ENCODE peak calls at places on chromosomes 7 and 10, in four cellular contexts. One of them, this sample, is unnamed.

GRCh38 chr10:66782144-66782543 is 143.7 kb upstream of the LRRTM3 start:
- DNase-seq in Daoy: no peak
- DNase-seq in right atrium auricular region: no peak
- DNase-seq in SJCRH30: no peak
- DNase-seq in this sample: no peak

GRCh38 chr10:100828744-100829102 is 83.3 kb downstream of the PAX2 start:
- DNase-seq in Daoy: peak
- DNase-seq in right atrium auricular region: no peak
- DNase-seq in SJCRH30: no peak
- DNase-seq in this sample: no peak

GRCh38 chr10:123154943-123155505 is 822 bp downstream of the BUB3 start:
- DNase-seq in Daoy: no peak
- DNase-seq in right atrium auricular region: no peak
- DNase-seq in SJCRH30: no peak
- DNase-seq in this sample: no peak

GRCh38 chr7:226281-226882 is 34.0 kb downstream of the FAM20C start:
- DNase-seq in Daoy: peak
- DNase-seq in right atrium auricular region: no peak
- DNase-seq in SJCRH30: no peak
- DNase-seq in this sample: no peak

GRCh38 chr10:78903351-78903940 is 165.3 kb upstream of the ZMIZ1 start:
- DNase-seq in Daoy: no peak
- DNase-seq in right atrium auricular region: peak
- DNase-seq in SJCRH30: no peak
- DNase-seq in this sample: peak

GRCh38 chr7:35019179-35019729 is 18.0 kb downstream of the DPY19L1 start:
- DNase-seq in Daoy: no peak
- DNase-seq in right atrium auricular region: no peak
- DNase-seq in SJCRH30: no peak
- DNase-seq in this sample: no peak

GRCh38 chr7:3558410-3558809 is 257.4 kb downstream of the SDK1 start:
- DNase-seq in Daoy: no peak
- DNase-seq in right atrium auricular region: no peak
- DNase-seq in SJCRH30: peak
- DNase-seq in this sample: no peak

GRCh38 chr10:98170249-98171117 is 36.0 kb downstream of the R3HCC1L start:
- DNase-seq in Daoy: peak
- DNase-seq in right atrium auricular region: no peak
- DNase-seq in SJCRH30: peak
- DNase-seq in this sample: no peak

GRCh38 chr7:117281562-117281961 is 41.3 kb downstream of the WNT2 start:
- DNase-seq in Daoy: peak
- DNase-seq in right atrium auricular region: no peak
- DNase-seq in SJCRH30: no peak
- DNase-seq in this sample: peak

GRCh38 chr10:64867501-64867962 is 1346.3 kb downstream of the REEP3 start:
- DNase-seq in Daoy: no peak
- DNase-seq in right atrium auricular region: no peak
- DNase-seq in SJCRH30: no peak
- DNase-seq in this sample: no peak

GRCh38 chr10:95559466-95559865 is 1.7 kb downstream of the SORBS1 start:
- DNase-seq in Daoy: no peak
- DNase-seq in right atrium auricular region: no peak
- DNase-seq in SJCRH30: no peak
- DNase-seq in this sample: no peak

GRCh38 chr7:105788816-105789349 is 87.5 kb downstream of the ATXN7L1 start:
- DNase-seq in Daoy: peak
- DNase-seq in right atrium auricular region: no peak
- DNase-seq in SJCRH30: no peak
- DNase-seq in this sample: no peak